ENCODE peak calls at places on chromosome 11, in nine cellular contexts. E is tibial nerve; C is HFF-Myc; F is sigmoid colon; X is fibroblast of lung; O is cardiac muscle cell; S is ovary; D is heart right ventricle; P is CD4-positive, CD25-positive, alpha-beta regulatory T cell. N is an unnamed sample.

GRCh38 chr11:88434333-88434976 is 96.9 kb upstream of the CTSC start:
- DNase-seq in E (no peak), C (no peak), F (no peak), X (no peak), O (no peak), S (no peak), D (no peak), P (peak; percentile 34), N (peak; percentile 80)

GRCh38 chr11:85628771-85629341 is 463 bp downstream of the TMEM126B start:
- DNase-seq in E (no peak), C (no peak), F (no peak), X (no peak), O (no peak), S (no peak), D (no peak), P (no peak), N (peak; percentile 73)

GRCh38 chr11:71322861-71323582 is 70.6 kb upstream of the SHANK2 start:
- DNase-seq in E (no peak), C (no peak), F (peak; percentile 25), X (no peak), O (no peak), S (no peak), D (no peak), P (no peak), N (no peak)

GRCh38 chr11:91244921-91245320 is 979.7 kb upstream of the FAT3 start:
- DNase-seq in E (no peak), C (no peak), F (no peak), X (no peak), O (no peak), S (no peak), D (no peak), P (no peak), N (peak; percentile 83)

GRCh38 chr11:116537736-116538135 is 235.1 kb downstream of the BUD13 start:
- DNase-seq in E (no peak), C (no peak), F (peak; percentile 34), X (no peak), O (no peak), S (no peak), D (no peak), P (no peak), N (no peak)

GRCh38 chr11:114099392-114100178 is 40.1 kb downstream of the ZBTB16 start:
- DNase-seq in E (no peak), C (no peak), F (peak; percentile 54), X (peak; percentile 49), O (peak; percentile 45), S (no peak), D (no peak), P (no peak), N (no peak)

GRCh38 chr11:69511358-69512015 is 30.0 kb downstream of the LINC01488 start:
- DNase-seq in E (no peak), C (no peak), F (peak; percentile 57), X (peak; percentile 13), O (peak; percentile 82), S (no peak), D (no peak), P (no peak), N (no peak)

GRCh38 chr11:73582636-73583035 is 15.3 kb downstream of the FAM168A start:
- DNase-seq in E (no peak), C (no peak), F (no peak), X (no peak), O (no peak), S (no peak), D (no peak), P (no peak), N (no peak)

GRCh38 chr11:5666396-5666780 is 18.5 kb downstream of the TRIM5 start:
- DNase-seq in E (no peak), C (no peak), F (no peak), X (no peak), O (no peak), S (no peak), D (no peak), P (no peak), N (no peak)

GRCh38 chr11:48123934-48124755 is 92.5 kb upstream of the OR4B1 start:
- DNase-seq in E (no peak), C (no peak), F (no peak), X (no peak), O (peak; percentile 29), S (no peak), D (no peak), P (no peak), N (no peak)

GRCh38 chr11:9533053-9533452 is 40.4 kb upstream of the WEE1 start:
- DNase-seq in E (no peak), C (no peak), F (no peak), X (no peak), O (no peak), S (no peak), D (no peak), P (no peak), N (no peak)

GRCh38 chr11:10379871-10380568 is 75.0 kb upstream of the AMPD3 start:
- DNase-seq in E (no peak), C (no peak), F (no peak), X (no peak), O (peak; percentile 49), S (no peak), D (no peak), P (no peak), N (no peak)

GRCh38 chr11:122524532-122524882 is 131.0 kb upstream of the UBASH3B start:
- DNase-seq in E (no peak), C (peak; percentile 83), F (no peak), X (no peak), O (peak; percentile 9), S (no peak), D (no peak), P (no peak), N (no peak)

GRCh38 chr11:69982675-69983570 is 95.2 kb upstream of the ANO1 start:
- DNase-seq in E (no peak), C (no peak), F (no peak), X (no peak), O (no peak), S (no peak), D (no peak), P (no peak), N (no peak)

GRCh38 chr11:117928818-117929567 is at the start of gene TMPRSS13:
- DNase-seq in E (no peak), C (no peak), F (peak; percentile 44), X (no peak), O (no peak), S (no peak), D (no peak), P (no peak), N (no peak)

GRCh38 chr11:121553367-121553766 is 100.6 kb upstream of the SORL1-AS1 start:
- DNase-seq in E (no peak), C (no peak), F (no peak), X (no peak), O (no peak), S (no peak), D (no peak), P (no peak), N (no peak)

GRCh38 chr11:75667268-75667830 is 1.5 kb downstream of the MAP6 start:
- DNase-seq in E (no peak), C (no peak), F (no peak), X (no peak), O (peak; percentile 21), S (peak; percentile 51), D (peak; percentile 20), P (no peak), N (no peak)

GRCh38 chr11:662689-663274 is 25.7 kb downstream of the DRD4 start:
- DNase-seq in E (peak; percentile 47), C (peak; percentile 20), F (no peak), X (peak; percentile 64), O (peak; percentile 68), S (peak; percentile 87), D (peak; percentile 47), P (peak; percentile 34), N (peak; percentile 78)

GRCh38 chr11:86374586-86374985 is at the start of gene CCDC81:
- DNase-seq in E (no peak), C (no peak), F (no peak), X (peak; percentile 12), O (peak; percentile 55), S (peak; percentile 48), D (no peak), P (no peak), N (no peak)

GRCh38 chr11:20887137-20887536 is 217.8 kb downstream of the NELL1 start:
- DNase-seq in E (no peak), C (no peak), F (no peak), X (no peak), O (no peak), S (no peak), D (no peak), P (no peak), N (no peak)

GRCh38 chr11:59773082-59773438 is 17.9 kb downstream of the STX3 start:
- DNase-seq in E (no peak), C (no peak), F (no peak), X (no peak), O (no peak), S (no peak), D (no peak), P (no peak), N (no peak)
- H3K4me3 ChIP-seq in E (no peak overlapping the region), C (no peak overlapping the region), F (no peak overlapping the region), X (no peak overlapping the region), O (no peak overlapping the region), S (no peak overlapping the region), D (no peak overlapping the region), P (no peak overlapping the region), N (no peak overlapping the region)

DNA sequence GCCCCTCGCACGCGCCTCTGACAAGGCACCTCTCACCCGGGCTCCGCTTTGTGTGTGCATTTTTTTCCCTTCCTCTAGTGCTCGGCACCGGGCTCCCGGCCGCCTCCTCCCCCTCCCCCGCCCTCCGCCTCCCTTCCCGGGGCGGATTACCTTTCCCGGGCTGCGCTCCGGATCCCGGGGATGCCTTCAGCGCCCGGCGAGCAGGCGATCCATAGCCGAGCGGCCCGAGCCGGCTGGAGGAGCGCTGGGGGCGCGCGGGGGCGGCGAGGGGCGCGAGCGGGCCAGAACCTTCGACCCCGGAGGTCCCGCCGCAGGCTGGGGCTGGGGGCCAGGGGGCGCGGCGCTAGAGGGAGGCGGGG is 282 bp downstream of the MPPED2 start:
- DNase-seq in E (no peak), C (no peak), F (peak; percentile 68), X (no peak), O (peak; percentile 9), S (peak; percentile 38), D (peak; percentile 30), P (no peak), N (no peak)
- H3K4me3 ChIP-seq in E (peak overlapping the region; percentile 64), C (no peak overlapping the region), F (peak overlapping the region; percentile 89), X (peak overlapping the region; percentile 44), O (peak overlapping the region; percentile 91), S (peak overlapping the region; percentile 46), D (peak overlapping the region; percentile 92), P (no peak overlapping the region), N (no peak overlapping the region)

DNA sequence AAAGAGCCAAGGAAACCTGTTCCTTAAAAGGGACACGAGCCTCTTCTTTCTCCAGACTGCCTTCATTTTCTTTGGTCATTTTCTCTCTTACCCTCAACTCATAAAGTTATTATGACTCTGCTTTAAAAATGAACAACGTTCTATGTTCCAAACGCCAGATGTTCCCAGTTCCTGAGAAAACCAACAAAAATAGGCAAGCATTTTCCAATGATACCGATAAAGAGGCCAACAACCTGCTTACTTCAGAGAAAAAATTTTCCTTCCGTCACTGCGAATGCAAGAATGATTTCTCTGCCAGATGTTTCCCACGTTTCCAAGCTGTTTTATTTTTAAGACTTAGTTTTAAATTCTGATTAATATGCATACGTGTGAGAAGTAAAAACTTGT is 315 bp upstream of the TRPC6 start:
- DNase-seq in E (no peak), C (no peak), F (no peak), X (no peak), O (no peak), S (no peak), D (no peak), P (no peak), N (no peak)
- H3K4me3 ChIP-seq in E (peak overlapping the region; percentile 32), C (peak overlapping the region; percentile 50), F (peak overlapping the region; percentile 84), X (peak overlapping the region; percentile 71), O (peak overlapping the region; percentile 38), S (peak overlapping the region; percentile 41), D (peak overlapping the region; percentile 59), P (no peak overlapping the region), N (no peak overlapping the region)

GRCh38 chr11:2899080-2899783 is 13.7 kb upstream of the CDKN1C start:
- DNase-seq in E (no peak), C (no peak), F (peak; percentile 79), X (no peak), O (no peak), S (no peak), D (no peak), P (no peak), N (no peak)
- H3K4me3 ChIP-seq in E (no peak overlapping the region), C (no peak overlapping the region), F (no peak overlapping the region), X (no peak overlapping the region), O (no peak overlapping the region), S (no peak overlapping the region), D (no peak overlapping the region), P (no peak overlapping the region), N (no peak overlapping the region)

N was measured in Karpas-422.